ENCODE peak calls at places on chromosomes 11 and 22, in seven cellular contexts. P is tibial nerve, H is AG08395, Q is aorta, D is esophagus squamous epithelium, E is fibroblast of mammary gland, I is posterior cingulate gyrus. A is an unnamed sample.

GRCh38 chr22:30250713-30251267 is 4.2 kb upstream of the LIF start:
- DNase-seq in P (no peak), H (peak), Q (no peak), D (no peak), E (peak), I (no peak), A (no peak)

GRCh38 chr11:29022676-29023075 is 914.5 kb downstream of the METTL15 start:
- DNase-seq in P (no peak), H (no peak), Q (no peak), D (no peak), E (no peak), I (no peak), A (no peak)

GRCh38 chr11:47599821-47600377 is 5.7 kb upstream of the C1QTNF4 start:
- DNase-seq in P (no peak), H (no peak), Q (no peak), D (no peak), E (no peak), I (no peak), A (no peak)

GRCh38 chr11:90601261-90601660 is 378.4 kb upstream of the CHORDC1 start:
- DNase-seq in P (no peak), H (no peak), Q (no peak), D (no peak), E (no peak), I (no peak), A (no peak)

GRCh38 chr11:3723014-3723708 is 52.0 kb upstream of the CHRNA10 start:
- DNase-seq in P (peak), H (peak), Q (no peak), D (no peak), E (peak), I (no peak), A (peak)

GRCh38 chr22:24482586-24482985 is 12.5 kb upstream of the UPB1 start:
- DNase-seq in P (no peak), H (peak), Q (no peak), D (no peak), E (peak), I (no peak), A (no peak)

GRCh38 chr11:62370743-62371440 is 33.6 kb downstream of the ASRGL1 start:
- DNase-seq in P (no peak), H (no peak), Q (no peak), D (no peak), E (no peak), I (no peak), A (no peak)

GRCh38 chr11:118084247-118084646 is 2.5 kb downstream of the SMIM35 start:
- DNase-seq in P (no peak), H (no peak), Q (no peak), D (no peak), E (peak), I (peak), A (no peak)

GRCh38 chr11:18769802-18770456 is 21.7 kb downstream of the PTPN5 start:
- DNase-seq in P (no peak), H (no peak), Q (no peak), D (no peak), E (no peak), I (no peak), A (no peak)

GRCh38 chr11:38481391-38481790 is 1883.4 kb upstream of the RAG2 start:
- DNase-seq in P (no peak), H (no peak), Q (peak), D (no peak), E (no peak), I (peak), A (no peak)

GRCh38 chr11:76030973-76031590 is 175.2 kb downstream of the WNT11 start:
- DNase-seq in P (no peak), H (no peak), Q (no peak), D (no peak), E (peak), I (no peak), A (no peak)

GRCh38 chr11:2724653-2725366 is 25.0 kb upstream of the KCNQ1OT1 start:
- DNase-seq in P (peak), H (no peak), Q (no peak), D (no peak), E (peak), I (no peak), A (no peak)